ENCODE peak calls at places on chromosomes 5 and 9, in five cellular contexts. One of them, this sample, is unnamed.

GRCh38 chr5:154202379-154203260 is 12.1 kb downstream of the GALNT10 start:
- DNase-seq in H1: no peak
- DNase-seq in GM12878: no peak
- DNase-seq in HepG2: no peak
- DNase-seq in T47D: no peak
- DNase-seq in this sample: peak; percentile 84

GRCh38 chr9:91234523-91234922 is 127.2 kb downstream of the AUH start:
- DNase-seq in HepG2: no peak
- DNase-seq in H1: no peak
- DNase-seq in GM12878: no peak
- DNase-seq in T47D: peak; percentile 39
- DNase-seq in this sample: no peak

GRCh38 chr9:119801311-119801710 is 432.1 kb upstream of the BRINP1 start:
- DNase-seq in T47D: no peak
- DNase-seq in HepG2: no peak
- DNase-seq in H1: no peak
- DNase-seq in GM12878: no peak
- DNase-seq in this sample: no peak

GRCh38 chr9:127384016-127384730 is 12.8 kb upstream of the SLC2A8 start:
- DNase-seq in H1: no peak
- DNase-seq in GM12878: no peak
- DNase-seq in HepG2: no peak
- DNase-seq in T47D: peak; percentile 42
- DNase-seq in this sample: peak; percentile 5

GRCh38 chr9:123438821-123439220 is 82.8 kb downstream of the CRB2 start:
- DNase-seq in HepG2: peak; percentile 64
- DNase-seq in T47D: no peak
- DNase-seq in GM12878: no peak
- DNase-seq in H1: peak; percentile 41
- DNase-seq in this sample: no peak

GRCh38 chr5:62653001-62653863 is 74.6 kb downstream of the LRRC70 start:
- DNase-seq in T47D: no peak
- DNase-seq in H1: no peak
- DNase-seq in HepG2: peak; percentile 14
- DNase-seq in GM12878: no peak
- DNase-seq in this sample: no peak

GRCh38 chr5:72108200-72109050 is 1.1 kb downstream of the MAP1B start:
- DNase-seq in H1: no peak
- DNase-seq in HepG2: peak; percentile 34
- DNase-seq in GM12878: no peak
- DNase-seq in T47D: no peak
- DNase-seq in this sample: peak; percentile 78

GRCh38 chr5:50441479-50441815 is 359 bp upstream of the EMB start:
- DNase-seq in H1: no peak
- DNase-seq in T47D: no peak
- DNase-seq in GM12878: no peak
- DNase-seq in HepG2: no peak
- DNase-seq in this sample: no peak

GRCh38 chr5:95646569-95647330 is at the start of gene RFESD:
- DNase-seq in GM12878: peak; percentile 83
- DNase-seq in H1: peak; percentile 92
- DNase-seq in T47D: peak; percentile 99
- DNase-seq in HepG2: peak; percentile 96
- DNase-seq in this sample: peak; percentile 99

GRCh38 chr5:171615201-171616001 is 170.2 kb upstream of the SMIM23 start:
- DNase-seq in HepG2: no peak
- DNase-seq in H1: no peak
- DNase-seq in T47D: peak; percentile 55
- DNase-seq in GM12878: no peak
- DNase-seq in this sample: no peak

GRCh38 chr5:130198927-130199326 is 294.7 kb downstream of the CHSY3 start:
- DNase-seq in GM12878: no peak
- DNase-seq in HepG2: peak; percentile 28
- DNase-seq in T47D: peak; percentile 85
- DNase-seq in H1: peak; percentile 9
- DNase-seq in this sample: no peak

GRCh38 chr5:32116574-32117313 is 57.4 kb downstream of the GOLPH3 start:
- DNase-seq in H1: no peak
- DNase-seq in T47D: no peak
- DNase-seq in GM12878: no peak
- DNase-seq in HepG2: no peak
- DNase-seq in this sample: no peak

GRCh38 chr5:86861514-86861913 is 243.8 kb downstream of the COX7C start:
- DNase-seq in H1: no peak
- DNase-seq in HepG2: no peak
- DNase-seq in GM12878: no peak
- DNase-seq in T47D: no peak
- DNase-seq in this sample: no peak

GRCh38 chr9:106697390-106697789 is 165.6 kb upstream of the ZNF462 start:
- DNase-seq in T47D: peak; percentile 40
- DNase-seq in GM12878: no peak
- DNase-seq in H1: no peak
- DNase-seq in HepG2: no peak
- DNase-seq in this sample: no peak

GRCh38 chr9:6538666-6539071 is 106.9 kb downstream of the GLDC start:
- DNase-seq in GM12878: no peak
- DNase-seq in HepG2: no peak
- DNase-seq in H1: no peak
- DNase-seq in T47D: no peak
- DNase-seq in this sample: no peak

GRCh38 chr5:41649659-41650058 is 139.3 kb upstream of the PLCXD3 start:
- DNase-seq in T47D: no peak
- DNase-seq in GM12878: no peak
- DNase-seq in HepG2: no peak
- DNase-seq in H1: no peak
- DNase-seq in this sample: no peak

GRCh38 chr5:67297376-67297775 is 100.8 kb upstream of the CD180 start:
- DNase-seq in T47D: no peak
- DNase-seq in H1: no peak
- DNase-seq in HepG2: no peak
- DNase-seq in GM12878: no peak
- DNase-seq in this sample: no peak

GRCh38 chr5:67353500-67353931 is 156.9 kb upstream of the CD180 start:
- DNase-seq in HepG2: no peak
- DNase-seq in H1: no peak
- DNase-seq in T47D: peak; percentile 34
- DNase-seq in GM12878: no peak
- DNase-seq in this sample: no peak

GRCh38 chr9:79611091-79611614 is 39.4 kb downstream of the TLE4 start:
- DNase-seq in GM12878: no peak
- DNase-seq in H1: no peak
- DNase-seq in T47D: no peak
- DNase-seq in HepG2: no peak
- DNase-seq in this sample: peak; percentile 18

GRCh38 chr9:69243116-69243515 is 69.0 kb downstream of the TJP2 start:
- DNase-seq in H1: no peak
- DNase-seq in HepG2: no peak
- DNase-seq in T47D: no peak
- DNase-seq in GM12878: no peak
- DNase-seq in this sample: no peak

GRCh38 chr5:76503929-76504328 is 100.8 kb downstream of the IQGAP2 start:
- DNase-seq in HepG2: peak; percentile 28
- DNase-seq in H1: no peak
- DNase-seq in GM12878: no peak
- DNase-seq in T47D: no peak
- DNase-seq in this sample: no peak

GRCh38 chr5:158485604-158486081 is 614.1 kb downstream of the EBF1 start:
- DNase-seq in H1: no peak
- DNase-seq in GM12878: no peak
- DNase-seq in HepG2: no peak
- DNase-seq in T47D: peak; percentile 16
- DNase-seq in this sample: no peak

GRCh38 chr5:14782591-14782990 is 89.0 kb downstream of the ANKH start:
- DNase-seq in T47D: no peak
- DNase-seq in H1: no peak
- DNase-seq in GM12878: no peak
- DNase-seq in HepG2: no peak
- DNase-seq in this sample: no peak

GRCh38 chr5:132012385-132013005 is 1.0 kb upstream of the ACSL6 start:
- DNase-seq in T47D: peak; percentile 68
- DNase-seq in GM12878: no peak
- DNase-seq in H1: no peak
- DNase-seq in HepG2: peak; percentile 51
- DNase-seq in this sample: peak; percentile 40

GRCh38 chr9:34556951-34557350 is 32.6 kb downstream of the CNTFR start:
- DNase-seq in H1: no peak
- DNase-seq in T47D: no peak
- DNase-seq in GM12878: no peak
- DNase-seq in HepG2: no peak
- DNase-seq in this sample: no peak

GRCh38 chr9:37302277-37302676 is 120.2 kb upstream of the GRHPR start:
- DNase-seq in GM12878: peak; percentile 90
- DNase-seq in T47D: no peak
- DNase-seq in HepG2: no peak
- DNase-seq in H1: no peak
- DNase-seq in this sample: no peak

GRCh38 chr5:96408276-96408777 is 24.7 kb downstream of the PCSK1 start:
- DNase-seq in T47D: no peak
- DNase-seq in HepG2: no peak
- DNase-seq in GM12878: no peak
- DNase-seq in H1: no peak
- DNase-seq in this sample: no peak

DNA sequence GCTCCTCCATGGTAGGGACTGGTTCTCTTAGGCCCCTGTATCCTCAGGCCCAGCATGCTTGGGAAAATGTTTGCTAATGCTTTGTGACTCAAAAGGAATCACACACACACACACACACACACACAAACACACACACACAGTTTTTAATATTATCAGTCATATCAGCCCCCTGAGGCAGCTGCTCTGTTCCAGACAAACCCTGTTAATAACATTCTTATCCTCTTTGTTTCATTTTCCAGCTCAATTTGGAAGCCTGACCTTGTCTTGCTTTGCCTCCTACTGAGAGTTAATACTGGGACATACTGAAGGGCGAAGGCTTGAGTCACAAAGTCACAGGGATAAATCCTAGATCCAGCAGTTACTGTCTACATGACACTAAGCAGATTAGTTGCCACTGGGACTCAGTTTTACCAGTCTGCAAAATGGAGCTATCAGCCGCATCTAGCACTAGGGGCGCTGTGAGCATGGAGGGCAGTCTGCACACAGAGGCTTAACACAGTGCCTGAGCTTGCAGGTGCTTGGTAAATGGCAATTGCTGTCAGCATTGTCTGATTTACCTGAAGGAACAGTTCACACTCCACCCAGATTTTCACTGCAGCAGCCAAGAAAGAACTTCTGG is 37.1 kb upstream of the KCNMB1 start:
- DNase-seq in GM12878: no peak
- DNase-seq in H1: no peak
- DNase-seq in HepG2: no peak
- DNase-seq in T47D: no peak
- DNase-seq in this sample: peak; percentile 20
- TF ChIP-seq JUND in GM12878: no peak
- TF ChIP-seq JUND in H1: no peak
- TF ChIP-seq JUND in HepG2: no peak
- TF ChIP-seq JUND in T47D: no peak
- TF ChIP-seq JUND in this sample: no peak

DNA sequence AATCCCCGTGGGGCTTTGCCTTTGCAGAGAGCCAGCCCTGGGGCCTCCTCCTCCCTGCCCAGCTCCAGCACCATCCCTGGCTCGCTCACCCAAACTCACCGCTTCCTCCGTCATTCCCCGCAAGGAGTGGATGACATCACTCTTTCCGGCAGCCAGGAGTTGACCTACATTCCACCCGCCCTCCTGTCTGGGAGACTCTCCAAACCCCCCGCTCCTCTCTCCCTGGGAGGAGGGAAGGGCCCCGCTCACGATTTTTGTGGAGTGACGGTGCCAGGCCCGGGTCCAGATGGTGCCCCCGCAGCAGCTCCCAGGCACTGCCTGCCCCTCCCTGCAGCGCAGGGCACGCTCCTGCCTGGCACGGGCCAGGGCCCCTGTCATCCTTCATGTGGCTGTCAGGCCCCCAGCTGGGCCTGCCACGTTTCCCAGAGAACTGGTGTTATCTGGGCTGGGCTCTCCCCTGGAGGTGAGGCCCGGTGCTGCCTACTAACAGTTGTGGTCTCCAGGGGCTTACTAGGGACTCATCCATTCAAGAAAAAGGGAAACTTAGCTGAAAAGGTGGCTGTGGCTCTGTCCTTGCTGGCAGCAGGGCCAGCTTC is 52.3 kb downstream of the NTNG2 start:
- DNase-seq in H1: no peak
- DNase-seq in GM12878: no peak
- DNase-seq in HepG2: no peak
- DNase-seq in T47D: peak; percentile 33
- DNase-seq in this sample: peak; percentile 29
- TF ChIP-seq JUND in H1: peak; percentile 94
- TF ChIP-seq JUND in GM12878: no peak
- TF ChIP-seq JUND in HepG2: no peak
- TF ChIP-seq JUND in T47D: no peak
- TF ChIP-seq JUND in this sample: no peak

GRCh38 chr9:16314476-16314875 is 556.0 kb downstream of the BNC2 start:
- DNase-seq in T47D: no peak
- DNase-seq in H1: no peak
- DNase-seq in GM12878: no peak
- DNase-seq in HepG2: no peak
- DNase-seq in this sample: no peak

GRCh38 chr9:16316406-16316805 is 554.1 kb downstream of the BNC2 start:
- DNase-seq in GM12878: no peak
- DNase-seq in T47D: no peak
- DNase-seq in HepG2: no peak
- DNase-seq in H1: no peak
- DNase-seq in this sample: no peak

GRCh38 chr9:16312962-16313546 is 557.4 kb downstream of the BNC2 start:
- DNase-seq in T47D: no peak
- DNase-seq in HepG2: no peak
- DNase-seq in H1: no peak
- DNase-seq in GM12878: no peak
- DNase-seq in this sample: no peak

GRCh38 chr9:16316911-16317817 is 553.3 kb downstream of the BNC2 start:
- DNase-seq in HepG2: no peak
- DNase-seq in H1: no peak
- DNase-seq in T47D: no peak
- DNase-seq in GM12878: no peak
- DNase-seq in this sample: no peak

GRCh38 chr9:16315720-16316119 is 554.8 kb downstream of the BNC2 start:
- DNase-seq in HepG2: no peak
- DNase-seq in H1: no peak
- DNase-seq in GM12878: no peak
- DNase-seq in T47D: no peak
- DNase-seq in this sample: no peak
- TF ChIP-seq JUND in HepG2: no peak
- TF ChIP-seq JUND in H1: no peak
- TF ChIP-seq JUND in GM12878: no peak
- TF ChIP-seq JUND in T47D: no peak
- TF ChIP-seq JUND in this sample: no peak

GRCh38 chr5:17004441-17005086 is 68.5 kb upstream of the MYO10 start:
- DNase-seq in T47D: no peak
- DNase-seq in HepG2: no peak
- DNase-seq in H1: no peak
- DNase-seq in GM12878: no peak
- DNase-seq in this sample: no peak
- TF ChIP-seq JUND in T47D: no peak
- TF ChIP-seq JUND in HepG2: no peak
- TF ChIP-seq JUND in H1: no peak
- TF ChIP-seq JUND in GM12878: no peak
- TF ChIP-seq JUND in this sample: no peak

GRCh38 chr9:35673998-35674361 is 252 bp downstream of the CA9 start:
- DNase-seq in HepG2: no peak
- DNase-seq in T47D: no peak
- DNase-seq in H1: no peak
- DNase-seq in GM12878: no peak
- DNase-seq in this sample: no peak
- TF ChIP-seq JUND in HepG2: no peak
- TF ChIP-seq JUND in T47D: no peak
- TF ChIP-seq JUND in H1: no peak
- TF ChIP-seq JUND in GM12878: no peak
- TF ChIP-seq JUND in this sample: no peak

This sample was measured in K562.